ENCODE peak calls at places on chromosome 19, in six cellular contexts. L is epithelial cell of proximal tubule; Z is stimulated activated CD4-positive, alpha-beta T cell treated with anti-CD3 and anti-CD28 coated beads, Interleukin-4, amount 100 ng/mL, for 24 hours; Y is HEK293T; J is left cardiac atrium; B is neural crest cell. I is an unnamed sample.

GRCh38 chr19:2062770-2063169 is 11.7 kb upstream of the MKNK2 start:
- DNase-seq in L (no peak), Z (no peak), Y (no peak), J (no peak), B (no peak), I (no peak)

GRCh38 chr19:2239771-2240770 is 3.4 kb downstream of the SF3A2 start:
- DNase-seq in L (no peak), Z (peak; percentile 33), Y (no peak), J (peak; percentile 66), B (no peak), I (no peak)

GRCh38 chr19:15702590-15702930 is 25.3 kb upstream of the OR10H2 start:
- DNase-seq in L (no peak), Z (no peak), Y (peak; percentile 56), J (peak; percentile 81), B (no peak), I (no peak)

GRCh38 chr19:328025-328505 is 16.5 kb downstream of the MIER2 start:
- DNase-seq in L (no peak), Z (no peak), Y (no peak), J (no peak), B (no peak), I (no peak)

GRCh38 chr19:18100710-18101109 is 3.1 kb downstream of the MAST3 start:
- DNase-seq in L (no peak), Z (no peak), Y (no peak), J (no peak), B (peak; percentile 31), I (no peak)

GRCh38 chr19:4652075-4652474 is 12.8 kb downstream of the TNFAIP8L1 start:
- DNase-seq in L (no peak), Z (no peak), Y (no peak), J (no peak), B (no peak), I (no peak)

GRCh38 chr19:10353793-10354391 is 14.5 kb upstream of the ICAM3 start:
- DNase-seq in L (no peak), Z (peak; percentile 54), Y (peak; percentile 75), J (peak; percentile 81), B (peak; percentile 68), I (no peak)

GRCh38 chr19:6271721-6272410 is 7.9 kb downstream of the MLLT1 start:
- DNase-seq in L (no peak), Z (no peak), Y (peak; percentile 20), J (peak; percentile 94), B (no peak), I (no peak)

GRCh38 chr19:30604657-30605056 is 232.5 kb downstream of the ZNF536 start:
- DNase-seq in L (no peak), Z (no peak), Y (no peak), J (no peak), B (no peak), I (no peak)

GRCh38 chr19:11405846-11406643 is 13.1 kb downstream of the RGL3 start:
- DNase-seq in L (no peak), Z (peak; percentile 40), Y (no peak), J (peak; percentile 44), B (no peak), I (no peak)

GRCh38 chr19:6654347-6655310 is 15.3 kb downstream of the TNFSF14 start:
- DNase-seq in L (no peak), Z (peak; percentile 73), Y (no peak), J (no peak), B (no peak), I (no peak)

GRCh38 chr19:3387645-3388589 is 21.5 kb downstream of the NFIC start:
- DNase-seq in L (no peak), Z (no peak), Y (no peak), J (peak; percentile 89), B (no peak), I (peak; percentile 93)

GRCh38 chr19:2273356-2274184 is 8.4 kb downstream of the PEAK3 start:
- DNase-seq in L (no peak), Z (peak; percentile 80), Y (peak; percentile 90), J (peak; percentile 83), B (peak; percentile 94), I (peak; percentile 86)

GRCh38 chr19:44303305-44303704 is 1.5 kb downstream of the ZNF235 start:
- DNase-seq in L (no peak), Z (no peak), Y (no peak), J (no peak), B (no peak), I (no peak)

GRCh38 chr19:48490980-48491792 is 20.4 kb downstream of the LMTK3 start:
- DNase-seq in L (no peak), Z (peak; percentile 39), Y (peak; percentile 82), J (no peak), B (no peak), I (no peak)

GRCh38 chr19:10187315-10187714 is 7.4 kb downstream of the DNMT1 start:
- DNase-seq in L (no peak), Z (no peak), Y (no peak), J (no peak), B (no peak), I (no peak)

GRCh38 chr19:1461862-1462261 is 11.9 kb downstream of the APC2 start:
- DNase-seq in L (no peak), Z (no peak), Y (no peak), J (no peak), B (no peak), I (no peak)

GRCh38 chr19:17333611-17334413 is 843 bp downstream of the ANO8 start:
- DNase-seq in L (no peak), Z (peak; percentile 85), Y (no peak), J (no peak), B (no peak), I (no peak)

GRCh38 chr19:1156830-1157615 is 17.0 kb downstream of the SBNO2 start:
- DNase-seq in L (no peak), Z (no peak), Y (no peak), J (no peak), B (no peak), I (no peak)

GRCh38 chr19:33302974-33303790 is 848 bp upstream of the CEBPA start:
- DNase-seq in L (no peak), Z (no peak), Y (peak; percentile 74), J (peak; percentile 50), B (peak; percentile 52), I (peak; percentile 74)